ENCODE peak calls at places on chromosomes 2 and 18, in nine cellular contexts. One of them, this sample, is unnamed.
A peak's percentile ranks its signal among the peaks of the same experiment; 100 is the strongest.

GRCh38 chr2:27152102-27152795 is 3.4 kb downstream of the TCF23 start:
- DNase-seq in putamen: no peak
- DNase-seq in cardiac muscle cell: no peak
- DNase-seq in stimulated activated naive B cell treated with anti-CD40 and anti-IgM and Interleukin-4, amounts not matched to agents 10 μg/mL and 1 μg/mL and 100 μg/mL, for 72 hours: no peak
- DNase-seq in osteocyte: no peak
- DNase-seq in frontal cortex: no peak
- DNase-seq in type B pancreatic cell: no peak
- DNase-seq in HFFc6: no peak
- DNase-seq in germinal center: no peak
- DNase-seq in this sample: no peak

GRCh38 chr18:69838620-69839411 is 108.9 kb downstream of the CD226 start:
- DNase-seq in putamen: no peak
- DNase-seq in cardiac muscle cell: no peak
- DNase-seq in stimulated activated naive B cell treated with anti-CD40 and anti-IgM and Interleukin-4, amounts not matched to agents 10 μg/mL and 1 μg/mL and 100 μg/mL, for 72 hours: no peak
- DNase-seq in osteocyte: no peak
- DNase-seq in frontal cortex: no peak
- DNase-seq in type B pancreatic cell: no peak
- DNase-seq in HFFc6: no peak
- DNase-seq in germinal center: peak; percentile 14
- DNase-seq in this sample: no peak

GRCh38 chr2:22934789-22935188 is 450.2 kb upstream of the KLHL29 start:
- DNase-seq in putamen: no peak
- DNase-seq in cardiac muscle cell: no peak
- DNase-seq in stimulated activated naive B cell treated with anti-CD40 and anti-IgM and Interleukin-4, amounts not matched to agents 10 μg/mL and 1 μg/mL and 100 μg/mL, for 72 hours: no peak
- DNase-seq in osteocyte: no peak
- DNase-seq in frontal cortex: no peak
- DNase-seq in type B pancreatic cell: no peak
- DNase-seq in HFFc6: no peak
- DNase-seq in germinal center: no peak
- DNase-seq in this sample: no peak

GRCh38 chr2:156399224-156399949 is 36.8 kb upstream of the GPD2 start:
- DNase-seq in putamen: peak; percentile 13
- DNase-seq in cardiac muscle cell: no peak
- DNase-seq in stimulated activated naive B cell treated with anti-CD40 and anti-IgM and Interleukin-4, amounts not matched to agents 10 μg/mL and 1 μg/mL and 100 μg/mL, for 72 hours: no peak
- DNase-seq in osteocyte: no peak
- DNase-seq in frontal cortex: no peak
- DNase-seq in type B pancreatic cell: no peak
- DNase-seq in HFFc6: peak; percentile 10
- DNase-seq in germinal center: no peak
- DNase-seq in this sample: no peak

GRCh38 chr2:28408764-28409599 is 16.3 kb downstream of the FOSL2 start:
- DNase-seq in putamen: no peak
- DNase-seq in cardiac muscle cell: no peak
- DNase-seq in stimulated activated naive B cell treated with anti-CD40 and anti-IgM and Interleukin-4, amounts not matched to agents 10 μg/mL and 1 μg/mL and 100 μg/mL, for 72 hours: peak; percentile 29
- DNase-seq in osteocyte: no peak
- DNase-seq in frontal cortex: no peak
- DNase-seq in type B pancreatic cell: no peak
- DNase-seq in HFFc6: no peak
- DNase-seq in germinal center: no peak
- DNase-seq in this sample: peak; percentile 93

GRCh38 chr2:202944403-202944802 is 32.3 kb downstream of the CARF start:
- DNase-seq in putamen: no peak
- DNase-seq in cardiac muscle cell: no peak
- DNase-seq in stimulated activated naive B cell treated with anti-CD40 and anti-IgM and Interleukin-4, amounts not matched to agents 10 μg/mL and 1 μg/mL and 100 μg/mL, for 72 hours: no peak
- DNase-seq in osteocyte: no peak
- DNase-seq in frontal cortex: no peak
- DNase-seq in type B pancreatic cell: no peak
- DNase-seq in HFFc6: peak; percentile 49
- DNase-seq in germinal center: no peak
- DNase-seq in this sample: peak; percentile 50

GRCh38 chr18:60246606-60247005 is 126.0 kb downstream of the MC4R start:
- DNase-seq in putamen: no peak
- DNase-seq in cardiac muscle cell: no peak
- DNase-seq in stimulated activated naive B cell treated with anti-CD40 and anti-IgM and Interleukin-4, amounts not matched to agents 10 μg/mL and 1 μg/mL and 100 μg/mL, for 72 hours: no peak
- DNase-seq in osteocyte: no peak
- DNase-seq in frontal cortex: no peak
- DNase-seq in type B pancreatic cell: no peak
- DNase-seq in HFFc6: no peak
- DNase-seq in germinal center: no peak
- DNase-seq in this sample: no peak

GRCh38 chr2:113225505-113226259 is 51.9 kb downstream of the PSD4 start:
- DNase-seq in putamen: no peak
- DNase-seq in cardiac muscle cell: no peak
- DNase-seq in stimulated activated naive B cell treated with anti-CD40 and anti-IgM and Interleukin-4, amounts not matched to agents 10 μg/mL and 1 μg/mL and 100 μg/mL, for 72 hours: no peak
- DNase-seq in osteocyte: no peak
- DNase-seq in frontal cortex: no peak
- DNase-seq in type B pancreatic cell: no peak
- DNase-seq in HFFc6: peak; percentile 40
- DNase-seq in germinal center: no peak
- DNase-seq in this sample: peak; percentile 96

GRCh38 chr18:70005580-70005979 is 57.9 kb upstream of the CD226 start:
- DNase-seq in putamen: no peak
- DNase-seq in cardiac muscle cell: no peak
- DNase-seq in stimulated activated naive B cell treated with anti-CD40 and anti-IgM and Interleukin-4, amounts not matched to agents 10 μg/mL and 1 μg/mL and 100 μg/mL, for 72 hours: no peak
- DNase-seq in osteocyte: no peak
- DNase-seq in frontal cortex: no peak
- DNase-seq in type B pancreatic cell: no peak
- DNase-seq in HFFc6: no peak
- DNase-seq in germinal center: no peak
- DNase-seq in this sample: no peak

GRCh38 chr2:8103085-8103708 is 578.7 kb upstream of the ID2 start:
- DNase-seq in putamen: no peak
- DNase-seq in cardiac muscle cell: no peak
- DNase-seq in stimulated activated naive B cell treated with anti-CD40 and anti-IgM and Interleukin-4, amounts not matched to agents 10 μg/mL and 1 μg/mL and 100 μg/mL, for 72 hours: no peak
- DNase-seq in osteocyte: no peak
- DNase-seq in frontal cortex: no peak
- DNase-seq in type B pancreatic cell: no peak
- DNase-seq in HFFc6: peak; percentile 60
- DNase-seq in germinal center: no peak
- DNase-seq in this sample: no peak

GRCh38 chr2:99974275-99974674 is 168.1 kb downstream of the AFF3 start:
- DNase-seq in putamen: no peak
- DNase-seq in cardiac muscle cell: no peak
- DNase-seq in stimulated activated naive B cell treated with anti-CD40 and anti-IgM and Interleukin-4, amounts not matched to agents 10 μg/mL and 1 μg/mL and 100 μg/mL, for 72 hours: no peak
- DNase-seq in osteocyte: no peak
- DNase-seq in frontal cortex: no peak
- DNase-seq in type B pancreatic cell: no peak
- DNase-seq in HFFc6: no peak
- DNase-seq in germinal center: no peak
- DNase-seq in this sample: peak; percentile 94

GRCh38 chr2:232321156-232321816 is 57.3 kb upstream of the ALPP start:
- DNase-seq in putamen: no peak
- DNase-seq in cardiac muscle cell: no peak
- DNase-seq in stimulated activated naive B cell treated with anti-CD40 and anti-IgM and Interleukin-4, amounts not matched to agents 10 μg/mL and 1 μg/mL and 100 μg/mL, for 72 hours: no peak
- DNase-seq in osteocyte: no peak
- DNase-seq in frontal cortex: no peak
- DNase-seq in type B pancreatic cell: no peak
- DNase-seq in HFFc6: no peak
- DNase-seq in germinal center: no peak
- DNase-seq in this sample: no peak

GRCh38 chr2:219404954-219405353 is 13.2 kb upstream of the DES start:
- DNase-seq in putamen: no peak
- DNase-seq in cardiac muscle cell: peak; percentile 79
- DNase-seq in stimulated activated naive B cell treated with anti-CD40 and anti-IgM and Interleukin-4, amounts not matched to agents 10 μg/mL and 1 μg/mL and 100 μg/mL, for 72 hours: no peak
- DNase-seq in osteocyte: no peak
- DNase-seq in frontal cortex: no peak
- DNase-seq in type B pancreatic cell: no peak
- DNase-seq in HFFc6: no peak
- DNase-seq in germinal center: no peak
- DNase-seq in this sample: no peak

GRCh38 chr2:143778981-143779380 is 649.8 kb downstream of the ARHGAP15 start:
- DNase-seq in putamen: no peak
- DNase-seq in cardiac muscle cell: no peak
- DNase-seq in stimulated activated naive B cell treated with anti-CD40 and anti-IgM and Interleukin-4, amounts not matched to agents 10 μg/mL and 1 μg/mL and 100 μg/mL, for 72 hours: no peak
- DNase-seq in osteocyte: no peak
- DNase-seq in frontal cortex: no peak
- DNase-seq in type B pancreatic cell: no peak
- DNase-seq in HFFc6: peak; percentile 25
- DNase-seq in germinal center: no peak
- DNase-seq in this sample: no peak

GRCh38 chr2:161613161-161613560 is 11.1 kb upstream of the SLC4A10 start:
- DNase-seq in putamen: no peak
- DNase-seq in cardiac muscle cell: no peak
- DNase-seq in stimulated activated naive B cell treated with anti-CD40 and anti-IgM and Interleukin-4, amounts not matched to agents 10 μg/mL and 1 μg/mL and 100 μg/mL, for 72 hours: no peak
- DNase-seq in osteocyte: no peak
- DNase-seq in frontal cortex: no peak
- DNase-seq in type B pancreatic cell: no peak
- DNase-seq in HFFc6: no peak
- DNase-seq in germinal center: no peak
- DNase-seq in this sample: no peak

This sample was measured in kidney glomerular epithelial cell.